ENCODE peak calls at places on chromosomes 13 and 19, in four cellular contexts. G is SK-N-SH, J is A549, E is H1. H is an unnamed sample.

GRCh38 chr13:102122147-102122546 is 279.7 kb downstream of the FGF14 start:
- DNase-seq in E (no peak), G (no peak), J (no peak), H (no peak)

GRCh38 chr13:28494537-28494860 is 429 bp downstream of the FLT1 start:
- DNase-seq in J (no peak), G (no peak), E (no peak), H (no peak)

GRCh38 chr19:47610902-47611301 is 2.0 kb downstream of the BICRA start:
- DNase-seq in J (peak), E (no peak), G (no peak), H (no peak)

GRCh38 chr13:38348890-38349289 is 761 bp upstream of the UFM1 start:
- DNase-seq in E (no peak), J (no peak), G (no peak), H (no peak)

GRCh38 chr13:79290595-79291244 is 115.3 kb downstream of the RBM26 start:
- DNase-seq in G (no peak), E (no peak), J (no peak), H (no peak)

GRCh38 chr13:57630661-57631606 is 610 bp upstream of the PCDH17 start:
- DNase-seq in J (no peak), E (peak), G (peak), H (no peak)

GRCh38 chr19:39474139-39474620 is 6.5 kb upstream of the TIMM50 start:
- DNase-seq in J (peak), E (peak), G (peak), H (peak)

GRCh38 chr13:27295660-27296059 is 25.0 kb downstream of the RASL11A start:
- DNase-seq in G (no peak), J (no peak), E (no peak), H (no peak)

GRCh38 chr13:112244061-112244460 is 132.1 kb upstream of the SPACA7 start:
- DNase-seq in E (peak), G (no peak), J (no peak), H (no peak)

GRCh38 chr19:6536138-6536671 is 5.4 kb downstream of the TNFSF9 start:
- DNase-seq in E (peak), G (peak), J (peak), H (peak)

GRCh38 chr13:99995503-99996176 is 14.1 kb downstream of the ZIC2 start:
- DNase-seq in E (no peak), J (no peak), G (no peak), H (no peak)

GRCh38 chr13:111886217-111886945 is 180.6 kb upstream of the SOX1 start:
- DNase-seq in E (peak), G (no peak), J (no peak), H (no peak)

GRCh38 chr19:35040826-35041547 is 534 bp upstream of the HPN start:
- DNase-seq in E (peak), J (no peak), G (no peak), H (peak)

GRCh38 chr13:35475131-35475959 is 1.1 kb downstream of the MAB21L1 start:
- DNase-seq in G (peak), E (peak), J (no peak), H (no peak)

GRCh38 chr13:43838909-43839308 is 40.6 kb downstream of the CCDC122 start:
- DNase-seq in E (no peak), J (no peak), G (no peak), H (no peak)

GRCh38 chr19:4675346-4675745 is 5.2 kb upstream of the MYDGF start:
- DNase-seq in G (no peak), E (no peak), J (no peak), H (no peak)

GRCh38 chr19:4669723-4670480 is at the start of gene MYDGF:
- DNase-seq in E (peak), J (peak), G (peak), H (peak)

GRCh38 chr19:4673726-4674125 is 3.6 kb upstream of the MYDGF start:
- DNase-seq in J (no peak), G (no peak), E (no peak), H (no peak)

GRCh38 chr19:4673216-4673615 is 3.1 kb upstream of the MYDGF start:
- DNase-seq in J (no peak), E (no peak), G (no peak), H (no peak)

DNA sequence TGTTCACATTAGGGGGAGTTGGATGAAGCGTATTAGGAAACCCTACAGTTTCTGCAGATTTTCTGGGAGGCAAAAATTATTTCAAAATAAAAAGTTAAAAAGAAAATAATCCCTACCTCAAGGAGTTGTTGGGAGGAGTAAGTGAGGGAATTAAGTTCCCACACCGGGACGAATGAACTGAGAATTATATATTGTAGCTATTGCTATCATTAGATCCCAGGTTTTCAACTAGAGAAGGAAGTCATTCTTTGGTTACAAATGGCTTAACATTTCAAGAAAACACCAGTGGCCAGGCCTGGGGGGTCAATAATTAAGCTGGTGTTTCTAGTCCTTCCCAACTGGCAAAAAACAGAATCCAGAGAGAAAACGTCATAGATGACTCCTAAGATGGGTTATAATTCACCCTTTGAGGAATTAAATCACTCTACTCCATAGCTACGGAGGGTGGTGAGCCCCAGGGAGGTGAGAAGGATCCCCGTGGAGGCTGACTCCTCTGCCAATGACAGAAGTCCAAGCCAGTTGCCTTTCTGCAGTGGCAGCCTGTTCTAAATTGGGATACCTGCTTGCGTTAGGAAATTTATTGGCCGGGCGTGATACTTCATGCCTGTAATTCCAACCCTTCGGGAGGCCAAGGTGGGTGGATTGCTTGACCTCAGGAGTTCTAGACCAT is 1.2 kb upstream of the MYDGF start:
- DNase-seq in J (peak), G (no peak), E (no peak), H (peak)
- TF ChIP-seq CHD2 in J (no peak), G (no peak), E (no peak), H (no peak)

GRCh38 chr13:33116321-33117010 is 100.2 kb downstream of the KL start:
- DNase-seq in J (no peak), G (no peak), E (no peak), H (peak)

GRCh38 chr13:33119886-33120543 is 103.8 kb downstream of the KL start:
- DNase-seq in G (peak), E (no peak), J (peak), H (no peak)

GRCh38 chr13:33123066-33123940 is 107.1 kb downstream of the KL start:
- DNase-seq in G (no peak), E (no peak), J (no peak), H (peak)

GRCh38 chr13:33115274-33115673 is 99.1 kb downstream of the KL start:
- DNase-seq in E (no peak), G (no peak), J (no peak), H (no peak)

GRCh38 chr13:33119022-33119735 is 103.0 kb downstream of the KL start:
- DNase-seq in J (no peak), G (no peak), E (no peak), H (no peak)
- TF ChIP-seq CHD2 in J (no peak), G (no peak), E (no peak), H (no peak)

DNA sequence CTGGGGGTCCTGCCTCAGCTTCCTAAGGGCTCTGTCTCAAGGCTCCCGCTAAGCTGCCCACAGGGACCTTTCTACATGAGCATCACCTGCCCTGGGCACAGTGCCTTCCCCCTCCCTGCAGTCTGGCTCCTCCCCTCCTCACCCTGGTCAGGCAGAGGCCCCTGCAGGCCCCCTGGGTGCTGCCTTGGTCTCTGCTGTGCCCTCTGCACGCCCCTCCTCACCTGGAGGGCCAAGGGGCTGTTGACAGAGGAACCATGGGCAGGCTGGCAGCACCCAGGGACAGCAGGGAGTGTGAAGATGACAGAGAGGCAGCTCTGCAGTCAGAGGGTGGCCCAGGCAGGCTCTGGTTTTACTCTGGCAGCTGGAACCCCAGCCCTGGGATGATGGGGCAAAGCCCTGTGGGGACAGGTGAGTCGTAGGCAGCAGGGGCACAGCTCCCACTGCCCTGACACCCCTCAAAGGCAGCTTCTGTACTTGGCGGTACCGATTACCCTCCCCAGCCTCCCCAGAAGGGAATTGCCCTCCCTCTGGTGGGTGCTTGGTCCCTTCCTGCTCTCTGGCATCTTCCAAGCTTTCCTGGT is 43.1 kb downstream of the SUGP2 start:
- DNase-seq in E (no peak), J (no peak), G (no peak), H (no peak)
- TF ChIP-seq CHD2 in E (no peak), J (no peak), G (no peak), H (no peak)

GRCh38 chr19:17281391-17282304 is at the start of gene ANKLE1:
- DNase-seq in J (no peak), E (peak), G (peak), H (no peak)
- TF ChIP-seq CHD2 in J (no peak), E (no peak), G (no peak), H (no peak)

DNA sequence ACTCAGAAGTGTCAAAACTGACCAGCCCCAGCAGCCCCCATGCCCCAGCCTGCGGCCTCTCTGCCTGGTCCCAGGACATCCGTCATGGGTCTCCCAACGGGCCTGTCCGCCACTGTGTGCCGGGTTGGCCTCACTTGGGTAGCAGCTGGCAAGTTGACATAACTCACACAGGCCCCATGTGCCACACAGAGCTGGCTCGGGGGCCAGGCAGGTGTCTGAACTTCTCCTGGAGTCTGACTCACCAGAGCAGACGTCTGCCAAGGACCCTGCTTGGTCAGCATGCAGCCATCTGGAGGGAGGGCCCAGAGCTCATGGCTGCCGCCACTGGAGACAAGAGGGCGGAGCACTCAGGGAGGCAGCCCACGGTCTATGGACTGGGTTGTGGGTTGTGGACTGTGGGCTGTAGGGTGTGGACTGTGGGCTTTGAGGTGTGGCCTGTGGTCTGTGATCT is 32.0 kb upstream of the TMEM255B start:
- DNase-seq in J (no peak), E (no peak), G (no peak), H (no peak)
- TF ChIP-seq CHD2 in J (no peak), E (no peak), G (no peak), H (no peak)

DNA sequence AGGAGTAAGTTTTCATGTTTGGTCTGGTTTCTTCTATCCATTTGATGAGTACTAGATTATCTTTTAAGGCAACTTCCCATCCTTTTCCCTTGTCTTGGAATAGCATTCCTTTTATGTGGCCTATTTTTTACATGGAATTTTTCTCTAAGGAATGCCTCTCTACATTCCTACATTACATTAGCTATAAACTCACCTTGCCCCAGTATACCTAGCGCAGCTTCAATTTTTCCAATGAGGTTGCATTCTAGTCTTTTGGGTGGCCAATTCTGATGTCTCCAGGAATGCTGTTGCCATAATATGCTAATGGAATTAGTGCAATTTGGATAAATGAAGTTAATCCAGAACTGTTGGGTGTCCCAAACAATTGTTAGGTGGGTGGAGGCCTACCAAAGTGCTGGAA is 33.8 kb downstream of the KBTBD6 start:
- DNase-seq in G (no peak), J (no peak), E (no peak), H (no peak)
- TF ChIP-seq CHD2 in G (no peak), J (no peak), E (no peak), H (no peak)

DNA sequence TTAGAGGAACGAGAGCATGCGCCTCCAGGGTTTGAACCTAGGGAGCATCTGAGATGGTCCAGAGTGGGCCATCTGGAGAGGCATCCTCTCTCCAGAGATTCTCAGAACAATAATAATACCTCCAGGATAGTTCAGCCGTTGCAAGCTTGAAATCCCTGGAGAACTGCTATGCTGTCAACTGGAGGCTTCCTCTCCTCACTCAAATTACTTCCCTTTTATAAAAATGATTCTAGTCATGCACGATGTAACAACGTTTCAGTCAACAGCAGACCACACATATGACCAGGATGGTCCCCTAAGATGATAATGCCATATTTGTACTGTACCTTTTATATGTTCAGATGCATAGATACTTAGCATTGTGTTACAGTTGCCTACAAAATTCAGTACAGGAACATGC is 108.7 kb downstream of the SHISA2 start:
- DNase-seq in J (no peak), G (no peak), E (no peak), H (no peak)
- TF ChIP-seq CHD2 in J (no peak), G (no peak), E (no peak), H (no peak)

GRCh38 chr19:45164577-45165335 is 4.0 kb upstream of the NKPD1 start:
- DNase-seq in J (peak), G (no peak), E (peak), H (peak)
- TF ChIP-seq CHD2 in J (no peak), G (no peak), E (no peak), H (no peak)

DNA sequence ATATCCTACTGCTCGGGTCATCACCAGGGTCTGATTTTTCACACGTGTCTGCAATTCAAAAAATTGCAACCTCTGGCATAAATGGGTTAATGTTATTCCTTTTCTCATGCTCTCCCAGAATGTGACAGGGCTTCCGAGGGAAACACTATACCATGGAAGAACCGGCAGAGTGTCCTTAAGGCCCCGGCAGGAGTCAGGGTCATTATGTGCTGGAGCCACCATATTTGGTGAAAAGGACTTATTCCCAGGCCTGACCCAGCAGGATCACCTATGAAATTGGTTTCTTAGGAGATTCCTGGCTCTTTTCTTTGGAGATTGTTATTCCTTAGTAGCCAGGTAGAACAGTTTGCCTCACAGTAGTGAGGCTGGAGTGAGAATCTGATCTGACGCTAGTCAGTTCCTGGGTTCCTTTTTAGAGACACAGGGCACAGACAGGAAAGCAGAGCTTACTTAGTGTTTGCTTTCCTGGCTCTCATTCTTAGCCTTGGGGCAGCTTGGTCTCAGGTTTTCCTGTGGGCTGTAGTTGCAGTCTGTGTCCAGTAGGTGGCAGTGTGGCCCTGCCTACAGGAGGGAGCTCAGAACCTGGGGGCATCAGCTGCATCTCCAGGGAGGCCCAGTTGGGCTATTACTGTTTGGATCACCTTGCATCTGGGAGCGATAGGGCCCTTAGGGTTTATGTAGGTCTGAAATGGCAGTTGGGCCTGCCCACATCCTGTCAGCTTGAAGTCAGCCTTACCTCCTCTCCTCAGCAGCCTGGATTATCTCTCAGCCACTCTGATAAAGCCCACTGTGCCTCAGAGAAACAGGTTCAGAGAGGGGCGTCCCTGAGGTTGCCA is 12.4 kb downstream of the SNRNP70 start:
- DNase-seq in J (peak), E (peak), G (peak), H (peak)
- TF ChIP-seq CHD2 in J (no peak), E (no peak), G (no peak), H (no peak)

H was measured in HepG2.